ENCODE peak calls at places on chromosomes 12 and 14, in ten cellular contexts. F, K, P, R, Q, Z, S, L, A and E are unnamed samples.

GRCh38 chr12:59005195-59005961 is 85.1 kb upstream of the LRIG3 start:
- DNase-seq in F (no peak), K (peak; percentile 6), P (no peak), R (no peak), Q (no peak), Z (peak; percentile 62), S (no peak), L (no peak), A (no peak), E (no peak)

GRCh38 chr14:30584058-30584630 is 25.2 kb downstream of the G2E3 start:
- DNase-seq in F (no peak), K (no peak), P (no peak), R (no peak), Q (no peak), Z (no peak), S (no peak), L (no peak), A (no peak), E (no peak)

GRCh38 chr12:116532986-116533342 is 26.2 kb upstream of the MAP1LC3B2 start:
- DNase-seq in F (no peak), K (no peak), P (no peak), R (no peak), Q (no peak), Z (no peak), S (no peak), L (no peak), A (no peak), E (no peak)

GRCh38 chr12:11732760-11733159 is 83.3 kb downstream of the ETV6 start:
- DNase-seq in F (no peak), K (no peak), P (no peak), R (no peak), Q (no peak), Z (no peak), S (no peak), L (no peak), A (no peak), E (no peak)

GRCh38 chr14:49904270-49904669 is 11.4 kb downstream of the ARF6 start:
- DNase-seq in F (no peak), K (no peak), P (no peak), R (no peak), Q (no peak), Z (no peak), S (no peak), L (no peak), A (no peak), E (no peak)

GRCh38 chr12:29463198-29463597 is 34.3 kb downstream of the OVCH1 start:
- DNase-seq in F (no peak), K (no peak), P (no peak), R (no peak), Q (no peak), Z (no peak), S (peak; percentile 17), L (no peak), A (no peak), E (peak; percentile 6)

GRCh38 chr14:77375973-77376372 is 921 bp downstream of the TMED8 start:
- DNase-seq in F (no peak), K (peak; percentile 5), P (no peak), R (no peak), Q (no peak), Z (peak; percentile 61), S (no peak), L (no peak), A (no peak), E (no peak)

GRCh38 chr12:49293056-49293956 is 1.6 kb upstream of the PRPH start:
- DNase-seq in F (no peak), K (no peak), P (no peak), R (no peak), Q (no peak), Z (peak; percentile 90), S (no peak), L (no peak), A (no peak), E (no peak)

GRCh38 chr14:52080817-52081755 is 12.2 kb upstream of the NID2 start:
- DNase-seq in F (no peak), K (peak; percentile 96), P (no peak), R (no peak), Q (peak; percentile 93), Z (peak; percentile 67), S (no peak), L (no peak), A (no peak), E (no peak)

GRCh38 chr12:75086086-75087038 is 123.3 kb downstream of the KCNC2 start:
- DNase-seq in F (peak; percentile 26), K (peak; percentile 8), P (no peak), R (no peak), Q (peak; percentile 74), Z (no peak), S (no peak), L (no peak), A (no peak), E (no peak)

GRCh38 chr12:66137937-66138336 is 7.4 kb upstream of the LLPH start:
- DNase-seq in F (no peak), K (no peak), P (no peak), R (no peak), Q (no peak), Z (no peak), S (no peak), L (no peak), A (no peak), E (no peak)

GRCh38 chr12:2633825-2634200 is 161.0 kb upstream of the FKBP4 start:
- DNase-seq in F (no peak), K (no peak), P (no peak), R (no peak), Q (no peak), Z (peak; percentile 62), S (no peak), L (no peak), A (no peak), E (no peak)

GRCh38 chr12:49672351-49673181 is 34.6 kb downstream of the FMNL3 start:
- DNase-seq in F (peak; percentile 58), K (no peak), P (no peak), R (no peak), Q (no peak), Z (peak; percentile 77), S (no peak), L (no peak), A (no peak), E (no peak)

GRCh38 chr12:52139579-52140062 is 52.2 kb downstream of the KRT80 start:
- DNase-seq in F (peak; percentile 48), K (no peak), P (no peak), R (peak; percentile 60), Q (peak; percentile 18), Z (peak; percentile 89), S (no peak), L (peak; percentile 28), A (no peak), E (no peak)

GRCh38 chr12:58252914-58253313 is 311.5 kb downstream of the ATP23 start:
- DNase-seq in F (no peak), K (no peak), P (no peak), R (no peak), Q (no peak), Z (peak; percentile 33), S (no peak), L (no peak), A (no peak), E (no peak)

GRCh38 chr14:68140111-68140741 is 320.6 kb downstream of the RAD51B start:
- DNase-seq in F (no peak), K (peak; percentile 98), P (peak; percentile 75), R (no peak), Q (peak; percentile 99), Z (peak; percentile 84), S (no peak), L (no peak), A (no peak), E (no peak)

GRCh38 chr12:121831571-121832235 is 27.0 kb downstream of the HPD start:
- DNase-seq in F (no peak), K (no peak), P (no peak), R (no peak), Q (no peak), Z (no peak), S (peak; percentile 63), L (no peak), A (no peak), E (no peak)

GRCh38 chr12:124551268-124552144 is 15.9 kb downstream of the NCOR2 start:
- DNase-seq in F (no peak), K (no peak), P (peak; percentile 63), R (peak; percentile 61), Q (no peak), Z (peak; percentile 95), S (peak; percentile 77), L (no peak), A (no peak), E (peak; percentile 66)

GRCh38 chr12:124588689-124589318 is 21.4 kb upstream of the NCOR2 start:
- DNase-seq in F (peak; percentile 51), K (peak; percentile 85), P (peak; percentile 67), R (no peak), Q (peak; percentile 64), Z (no peak), S (no peak), L (peak; percentile 30), A (no peak), E (no peak)

GRCh38 chr12:57175428-57176138 is 28.2 kb upstream of the LRP1-AS start:
- DNase-seq in F (peak; percentile 86), K (peak; percentile 86), P (peak; percentile 95), R (peak; percentile 71), Q (peak; percentile 67), Z (peak; percentile 93), S (no peak), L (peak; percentile 53), A (no peak), E (peak; percentile 33)

GRCh38 chr14:101732128-101732527 is 29.4 kb upstream of the PPP2R5C start:
- DNase-seq in F (no peak), K (peak; percentile 32), P (no peak), R (no peak), Q (no peak), Z (no peak), S (no peak), L (no peak), A (no peak), E (no peak)

GRCh38 chr14:67820428-67820881 is 876 bp downstream of the RAD51B start:
- DNase-seq in F (no peak), K (peak; percentile 44), P (no peak), R (no peak), Q (no peak), Z (peak; percentile 71), S (peak; percentile 35), L (no peak), A (no peak), E (peak; percentile 28)

GRCh38 chr12:117408161-117408791 is 46.9 kb upstream of the NOS1 start:
- DNase-seq in F (peak; percentile 67), K (peak; percentile 14), P (peak; percentile 9), R (no peak), Q (no peak), Z (peak; percentile 65), S (no peak), L (no peak), A (no peak), E (no peak)

GRCh38 chr12:91111366-91112321 is at the start of gene LUM:
- DNase-seq in F (no peak), K (peak; percentile 65), P (peak; percentile 69), R (no peak), Q (peak; percentile 50), Z (peak; percentile 56), S (no peak), L (no peak), A (no peak), E (no peak)

GRCh38 chr12:57089259-57090245 is 638 bp downstream of the NAB2 start:
- DNase-seq in F (peak; percentile 65), K (peak; percentile 69), P (peak; percentile 71), R (no peak), Q (peak; percentile 38), Z (peak; percentile 59), S (peak; percentile 31), L (peak; percentile 60), A (peak; percentile 42), E (peak; percentile 29)

GRCh38 chr12:96399919-96400630 is at the start of gene CDK17:
- DNase-seq in F (peak; percentile 90), K (peak; percentile 87), P (peak; percentile 65), R (peak; percentile 69), Q (peak; percentile 83), Z (peak; percentile 94), S (peak; percentile 46), L (peak; percentile 85), A (peak; percentile 83), E (peak; percentile 53)

GRCh38 chr12:93762059-93762719 is 85.0 kb downstream of the CRADD start:
- DNase-seq in F (no peak), K (peak; percentile 76), P (no peak), R (no peak), Q (no peak), Z (no peak), S (no peak), L (no peak), A (no peak), E (no peak)

GRCh38 chr12:126021675-126022074 is 956.4 kb downstream of the AACS start:
- DNase-seq in F (no peak), K (no peak), P (no peak), R (no peak), Q (no peak), Z (no peak), S (no peak), L (no peak), A (no peak), E (no peak)